ENCODE peak calls at places on chromosome 15, in seven cellular contexts. One of them, this sample, is unnamed.

GRCh38 chr15:62362608-62363007 is 197.5 kb upstream of the C2CD4B start:
- DNase-seq in heart left ventricle: no peak
- DNase-seq in stomach: no peak
- DNase-seq in cardiac muscle cell: peak
- DNase-seq in uterus: no peak
- DNase-seq in IMR-90: peak
- DNase-seq in heart right ventricle: no peak
- DNase-seq in this sample: no peak

GRCh38 chr15:39191871-39192281 is 389.0 kb upstream of the THBS1 start:
- DNase-seq in heart left ventricle: no peak
- DNase-seq in stomach: no peak
- DNase-seq in cardiac muscle cell: peak
- DNase-seq in uterus: no peak
- DNase-seq in IMR-90: peak
- DNase-seq in heart right ventricle: no peak
- DNase-seq in this sample: peak

GRCh38 chr15:99438691-99439523 is 126.9 kb upstream of the MEF2A start:
- DNase-seq in heart left ventricle: peak
- DNase-seq in stomach: peak
- DNase-seq in cardiac muscle cell: no peak
- DNase-seq in uterus: no peak
- DNase-seq in IMR-90: no peak
- DNase-seq in heart right ventricle: no peak
- DNase-seq in this sample: no peak

GRCh38 chr15:38860253-38860652 is 295.6 kb upstream of the RASGRP1 start:
- DNase-seq in heart left ventricle: peak
- DNase-seq in stomach: no peak
- DNase-seq in cardiac muscle cell: peak
- DNase-seq in uterus: no peak
- DNase-seq in IMR-90: no peak
- DNase-seq in heart right ventricle: no peak
- DNase-seq in this sample: no peak

GRCh38 chr15:92619380-92620101 is 36.0 kb downstream of the FAM174B start:
- DNase-seq in heart left ventricle: no peak
- DNase-seq in stomach: no peak
- DNase-seq in cardiac muscle cell: peak
- DNase-seq in uterus: peak
- DNase-seq in IMR-90: peak
- DNase-seq in heart right ventricle: no peak
- DNase-seq in this sample: no peak

GRCh38 chr15:75167588-75168076 is 34.0 kb upstream of the C15orf39 start:
- DNase-seq in heart left ventricle: no peak
- DNase-seq in stomach: no peak
- DNase-seq in cardiac muscle cell: peak
- DNase-seq in uterus: no peak
- DNase-seq in IMR-90: peak
- DNase-seq in heart right ventricle: no peak
- DNase-seq in this sample: no peak

GRCh38 chr15:93420050-93420452 is 331.0 kb upstream of the RGMA start:
- DNase-seq in heart left ventricle: no peak
- DNase-seq in stomach: no peak
- DNase-seq in cardiac muscle cell: no peak
- DNase-seq in uterus: no peak
- DNase-seq in IMR-90: no peak
- DNase-seq in heart right ventricle: no peak
- DNase-seq in this sample: no peak

GRCh38 chr15:53378096-53378620 is 381.3 kb downstream of the WDR72 start:
- DNase-seq in heart left ventricle: no peak
- DNase-seq in stomach: no peak
- DNase-seq in cardiac muscle cell: no peak
- DNase-seq in uterus: no peak
- DNase-seq in IMR-90: no peak
- DNase-seq in heart right ventricle: no peak
- DNase-seq in this sample: no peak

GRCh38 chr15:49852756-49853155 is 231.9 kb downstream of the DTWD1 start:
- DNase-seq in heart left ventricle: no peak
- DNase-seq in stomach: no peak
- DNase-seq in cardiac muscle cell: peak
- DNase-seq in uterus: no peak
- DNase-seq in IMR-90: no peak
- DNase-seq in heart right ventricle: no peak
- DNase-seq in this sample: no peak

GRCh38 chr15:101052681-101053121 is 133.5 kb downstream of the LRRK1 start:
- DNase-seq in heart left ventricle: no peak
- DNase-seq in stomach: peak
- DNase-seq in cardiac muscle cell: no peak
- DNase-seq in uterus: no peak
- DNase-seq in IMR-90: no peak
- DNase-seq in heart right ventricle: no peak
- DNase-seq in this sample: no peak

GRCh38 chr15:25933456-25934158 is 70.5 kb upstream of the ATP10A start:
- DNase-seq in heart left ventricle: peak
- DNase-seq in stomach: peak
- DNase-seq in cardiac muscle cell: peak
- DNase-seq in uterus: peak
- DNase-seq in IMR-90: peak
- DNase-seq in heart right ventricle: peak
- DNase-seq in this sample: peak

GRCh38 chr15:36688310-36689102 is 109.1 kb downstream of the CDIN1 start:
- DNase-seq in heart left ventricle: no peak
- DNase-seq in stomach: no peak
- DNase-seq in cardiac muscle cell: peak
- DNase-seq in uterus: no peak
- DNase-seq in IMR-90: peak
- DNase-seq in heart right ventricle: no peak
- DNase-seq in this sample: peak

GRCh38 chr15:39589193-39589814 is 8.4 kb downstream of the THBS1 start:
- DNase-seq in heart left ventricle: no peak
- DNase-seq in stomach: no peak
- DNase-seq in cardiac muscle cell: peak
- DNase-seq in uterus: no peak
- DNase-seq in IMR-90: no peak
- DNase-seq in heart right ventricle: no peak
- DNase-seq in this sample: no peak

GRCh38 chr15:44447772-44448376 is 20.4 kb downstream of the CTDSPL2 start:
- DNase-seq in heart left ventricle: no peak
- DNase-seq in stomach: no peak
- DNase-seq in cardiac muscle cell: no peak
- DNase-seq in uterus: no peak
- DNase-seq in IMR-90: no peak
- DNase-seq in heart right ventricle: no peak
- DNase-seq in this sample: no peak

DNA sequence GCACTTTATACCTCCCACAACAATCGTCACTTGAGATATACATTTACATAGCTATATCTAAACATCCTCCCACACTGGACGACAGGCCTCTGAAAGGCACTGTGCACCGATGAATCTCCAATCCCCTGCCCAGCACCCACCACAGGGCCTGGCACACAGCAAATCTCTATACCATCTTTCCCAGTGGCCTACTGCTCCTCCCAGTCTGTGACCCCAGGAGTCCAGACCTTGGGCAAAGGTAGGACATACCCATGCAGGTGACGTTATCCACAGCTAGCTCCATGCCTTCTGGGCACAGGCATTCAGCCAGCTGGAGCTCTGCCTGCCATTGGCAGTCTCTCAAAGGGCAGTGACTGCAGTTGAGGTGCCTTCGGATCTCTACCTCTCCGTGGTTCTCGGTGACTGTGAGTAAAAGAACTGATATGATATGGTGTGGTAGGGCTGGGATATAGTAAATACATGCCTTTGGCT is 5.8 kb downstream of the LTK start:
- DNase-seq in heart left ventricle: no peak
- DNase-seq in stomach: peak
- DNase-seq in cardiac muscle cell: no peak
- DNase-seq in uterus: no peak
- DNase-seq in IMR-90: no peak
- DNase-seq in heart right ventricle: peak
- DNase-seq in this sample: peak
- H3K27ac ChIP-seq in heart left ventricle: no peak
- H3K27ac ChIP-seq in stomach: peak
- H3K27ac ChIP-seq in cardiac muscle cell: no peak
- H3K27ac ChIP-seq in uterus: no peak
- H3K27ac ChIP-seq in IMR-90: no peak
- H3K27ac ChIP-seq in heart right ventricle: no peak
- H3K27ac ChIP-seq in this sample: no peak

DNA sequence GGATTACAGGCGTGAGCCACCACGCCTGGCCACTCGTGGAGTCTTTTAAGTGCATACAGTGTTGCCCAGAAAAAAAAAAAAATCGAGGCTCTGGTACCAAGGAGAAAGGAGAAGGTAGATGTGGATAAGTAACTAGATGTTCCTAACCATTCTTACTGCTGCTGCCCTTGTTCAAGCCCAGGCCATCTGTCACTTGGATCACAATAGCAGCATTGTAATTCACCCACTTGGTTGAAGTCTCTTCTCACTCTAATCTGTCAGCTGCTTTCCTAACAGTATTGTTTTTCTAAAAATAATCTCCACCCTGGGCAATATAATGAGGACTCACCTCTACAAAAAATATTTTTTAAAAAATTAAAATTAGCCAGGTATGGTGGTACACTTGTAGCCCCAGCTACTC is 58.0 kb upstream of the CRTC3 start:
- DNase-seq in heart left ventricle: no peak
- DNase-seq in stomach: no peak
- DNase-seq in cardiac muscle cell: no peak
- DNase-seq in uterus: no peak
- DNase-seq in IMR-90: no peak
- DNase-seq in heart right ventricle: no peak
- DNase-seq in this sample: no peak
- TF ChIP-seq CTCF in heart left ventricle: no peak
- TF ChIP-seq CTCF in stomach: no peak
- TF ChIP-seq CTCF in cardiac muscle cell: no peak
- TF ChIP-seq CTCF in uterus: no peak
- TF ChIP-seq CTCF in IMR-90: no peak
- TF ChIP-seq CTCF in heart right ventricle: no peak
- TF ChIP-seq CTCF in this sample: no peak

DNA sequence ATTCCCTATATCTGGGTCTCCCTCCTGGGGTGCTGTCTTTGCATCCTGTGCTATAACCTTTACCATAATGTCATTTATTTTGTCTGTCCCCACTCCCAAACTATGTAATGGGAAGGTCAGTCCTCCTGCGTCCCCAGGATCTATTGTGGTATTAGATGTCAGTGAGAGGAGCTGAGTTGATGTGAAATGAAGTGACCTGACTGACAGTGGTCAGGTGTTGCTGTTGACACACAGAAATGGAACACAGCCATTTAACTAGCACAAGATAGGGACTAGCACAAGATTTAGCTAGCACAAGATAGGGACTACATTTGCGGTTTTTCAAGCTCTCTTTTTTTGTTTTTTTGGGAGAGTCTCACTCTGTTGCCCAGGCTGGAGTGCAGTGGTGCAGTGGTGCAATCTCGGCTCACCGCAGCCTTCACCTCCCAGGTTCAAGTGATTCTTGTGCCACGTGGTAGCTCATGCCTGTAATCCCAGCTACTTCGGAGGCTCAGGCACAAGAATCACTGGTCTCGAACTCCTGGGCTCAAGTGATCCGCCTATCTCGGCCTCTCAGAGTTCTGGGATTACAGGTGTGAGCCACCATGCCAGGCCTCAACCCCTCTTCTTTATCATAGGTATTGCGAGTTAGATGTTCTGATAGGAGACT is 5.2 kb downstream of the NGRN start:
- DNase-seq in heart left ventricle: no peak
- DNase-seq in stomach: no peak
- DNase-seq in cardiac muscle cell: no peak
- DNase-seq in uterus: no peak
- DNase-seq in IMR-90: no peak
- DNase-seq in heart right ventricle: no peak
- DNase-seq in this sample: no peak
- H3K27ac ChIP-seq in heart left ventricle: no peak
- H3K27ac ChIP-seq in stomach: no peak
- H3K27ac ChIP-seq in cardiac muscle cell: peak
- H3K27ac ChIP-seq in uterus: no peak
- H3K27ac ChIP-seq in IMR-90: no peak
- H3K27ac ChIP-seq in heart right ventricle: no peak
- H3K27ac ChIP-seq in this sample: peak

DNA sequence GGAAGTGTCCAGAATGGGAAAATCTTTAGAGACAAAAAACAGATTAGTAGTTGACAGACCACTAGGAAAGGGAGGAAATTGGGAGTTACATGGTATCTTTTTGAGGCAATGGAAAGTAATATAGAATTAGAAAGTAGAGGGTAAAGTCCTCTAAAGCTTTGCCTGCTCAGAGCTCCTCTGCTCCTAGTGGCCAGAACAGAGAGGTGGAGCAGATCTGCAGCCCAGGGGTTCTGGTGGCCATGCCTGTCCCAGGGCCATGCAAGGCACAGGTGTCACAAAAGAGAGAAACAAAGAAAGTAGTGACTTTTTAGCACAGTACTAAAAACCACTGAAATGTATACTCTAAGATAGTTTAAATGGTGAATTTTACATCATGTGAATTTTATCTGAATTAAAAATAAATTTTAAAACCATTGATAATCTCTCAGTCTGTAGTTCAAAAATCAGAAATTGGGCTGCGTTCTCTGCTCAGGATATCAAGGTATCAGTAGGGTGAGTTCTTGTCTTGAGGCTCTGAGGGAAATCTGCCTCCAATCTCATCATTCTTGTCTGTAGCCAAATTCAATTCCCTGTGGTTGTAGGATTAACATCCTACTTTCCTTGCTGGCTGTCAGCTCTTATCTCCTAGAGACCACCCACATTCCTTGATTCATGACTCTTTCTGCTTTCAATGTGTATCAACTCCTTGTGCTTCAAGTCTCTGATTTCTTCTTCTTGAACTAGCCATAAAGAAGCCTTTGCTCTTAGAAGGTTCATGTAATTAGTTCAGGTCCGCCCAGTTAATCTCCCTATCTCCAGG is 23.6 kb downstream of the PYGO1 start:
- DNase-seq in heart left ventricle: no peak
- DNase-seq in stomach: no peak
- DNase-seq in cardiac muscle cell: no peak
- DNase-seq in uterus: no peak
- DNase-seq in IMR-90: no peak
- DNase-seq in heart right ventricle: no peak
- DNase-seq in this sample: no peak
- TF ChIP-seq CTCF in heart left ventricle: no peak
- TF ChIP-seq CTCF in stomach: no peak
- TF ChIP-seq CTCF in cardiac muscle cell: no peak
- TF ChIP-seq CTCF in uterus: no peak
- TF ChIP-seq CTCF in IMR-90: no peak
- TF ChIP-seq CTCF in heart right ventricle: no peak
- TF ChIP-seq CTCF in this sample: no peak

GRCh38 chr15:66148187-66148586 is 105.4 kb downstream of the MEGF11 start:
- DNase-seq in heart left ventricle: no peak
- DNase-seq in stomach: no peak
- DNase-seq in cardiac muscle cell: no peak
- DNase-seq in uterus: no peak
- DNase-seq in IMR-90: no peak
- DNase-seq in heart right ventricle: no peak
- DNase-seq in this sample: no peak
- H3K27ac ChIP-seq in heart left ventricle: no peak
- H3K27ac ChIP-seq in stomach: no peak
- H3K27ac ChIP-seq in cardiac muscle cell: no peak
- H3K27ac ChIP-seq in uterus: no peak
- H3K27ac ChIP-seq in IMR-90: no peak
- H3K27ac ChIP-seq in heart right ventricle: no peak
- H3K27ac ChIP-seq in this sample: no peak

GRCh38 chr15:67832031-67832551 is 6.8 kb downstream of the SKOR1 start:
- DNase-seq in heart left ventricle: no peak
- DNase-seq in stomach: no peak
- DNase-seq in cardiac muscle cell: peak
- DNase-seq in uterus: no peak
- DNase-seq in IMR-90: peak
- DNase-seq in heart right ventricle: no peak
- DNase-seq in this sample: no peak
- TF ChIP-seq CTCF in heart left ventricle: no peak
- TF ChIP-seq CTCF in stomach: no peak
- TF ChIP-seq CTCF in cardiac muscle cell: peak
- TF ChIP-seq CTCF in uterus: no peak
- TF ChIP-seq CTCF in IMR-90: peak
- TF ChIP-seq CTCF in heart right ventricle: no peak
- TF ChIP-seq CTCF in this sample: no peak

This sample was measured in RWPE1.